ENCODE peak calls at places on chromosomes 12 and 14, in six cellular contexts. Q is tibial artery; O is adrenal gland; E is left ventricle myocardium inferior; N is fibroblast of lung; J is CD8-positive, alpha-beta T cell. X is an unnamed sample. For H3K27me3, H3K9me3 and H3K4me1, the result is how much of the 10 kb centered on the place peaks cover.

GRCh38 chr14:82447586-82447985 is 913.9 kb upstream of the SEL1L start:
- DNase-seq in O (no peak), E (no peak), Q (no peak), J (no peak), N (no peak), X (no peak)

GRCh38 chr12:121001060-121001459 is 15.2 kb downstream of the C12orf43 start:
- DNase-seq in E (no peak), Q (no peak), J (no peak), N (no peak), O (no peak), X (no peak)

GRCh38 chr14:58668848-58669480 is 31.2 kb downstream of the DACT1 start:
- DNase-seq in O (no peak), J (no peak), Q (no peak), E (no peak), N (no peak), X (no peak)

GRCh38 chr14:100739306-100739705 is 12.6 kb downstream of the DLK1 start:
- DNase-seq in N (no peak), E (no peak), O (no peak), Q (peak), J (no peak), X (no peak)

GRCh38 chr14:41280745-41281144 is 325.9 kb upstream of the LRFN5 start:
- DNase-seq in J (no peak), O (no peak), E (no peak), N (peak), Q (no peak), X (peak)

GRCh38 chr14:104386281-104386841 is 193.2 kb upstream of the C14orf180 start:
- DNase-seq in E (no peak), Q (peak), O (no peak), J (no peak), N (no peak), X (no peak)

GRCh38 chr14:35534884-35535793 is 1.2 kb downstream of the INSM2 start:
- DNase-seq in E (peak), N (peak), Q (peak), O (peak), J (peak), X (peak)

GRCh38 chr12:67540920-67541624 is 107.5 kb upstream of the DYRK2 start:
- DNase-seq in J (no peak), N (no peak), E (no peak), Q (no peak), O (no peak), X (no peak)

GRCh38 chr12:24561882-24562760 is 386.8 kb downstream of the BCAT1 start:
- DNase-seq in O (peak), J (no peak), E (peak), Q (peak), N (peak), X (no peak)

GRCh38 chr12:1795221-1795784 is 25.1 kb upstream of the LRTM2 start:
- DNase-seq in E (no peak), J (no peak), Q (no peak), N (no peak), O (no peak), X (no peak)

GRCh38 chr12:111454716-111455447 is 49.2 kb downstream of the SH2B3 start:
- DNase-seq in N (no peak), O (peak), E (no peak), Q (peak), J (no peak), X (no peak)

GRCh38 chr12:50021071-50021470 is 4.2 kb downstream of the RACGAP1 start:
- DNase-seq in Q (no peak), J (no peak), N (peak), E (no peak), O (no peak), X (no peak)

GRCh38 chr12:131684015-131684725 is 26.7 kb upstream of the SFSWAP start:
- DNase-seq in O (no peak), Q (peak), J (no peak), E (no peak), N (no peak), X (no peak)

GRCh38 chr14:88044782-88045446 is 40.0 kb downstream of the GPR65 start:
- DNase-seq in N (no peak), E (no peak), O (no peak), Q (no peak), J (no peak), X (peak)

GRCh38 chr12:93746572-93747168 is 69.5 kb downstream of the CRADD start:
- DNase-seq in E (no peak), N (no peak), Q (no peak), J (no peak), O (no peak), X (no peak)

GRCh38 chr12:111434680-111435338 is 29.1 kb downstream of the SH2B3 start:
- DNase-seq in J (peak), E (peak), O (peak), Q (no peak), N (peak), X (peak)

GRCh38 chr14:50319721-50320120 is 7.6 kb downstream of the DMAC2L start:
- DNase-seq in E (no peak), J (no peak), O (no peak), Q (no peak), N (peak), X (no peak)

GRCh38 chr14:104135121-104135903 is 3.1 kb upstream of the KIF26A start:
- DNase-seq in O (peak), J (no peak), E (peak), N (no peak), Q (peak), X (no peak)

GRCh38 chr12:50006754-50007442 is 18.4 kb downstream of the RACGAP1 start:
- DNase-seq in J (no peak), Q (no peak), O (no peak), N (no peak), E (no peak), X (no peak)

GRCh38 chr14:59254146-59254910 is 65.9 kb downstream of the DAAM1 start:
- DNase-seq in E (peak), O (peak), Q (peak), N (peak), J (no peak), X (peak)

GRCh38 chr12:105977256-105978051 is 161.3 kb downstream of the NUAK1 start:
- DNase-seq in E (no peak), Q (no peak), O (no peak), N (peak), J (no peak), X (no peak)

GRCh38 chr12:6952121-6952859 is 1.1 kb downstream of the PTPN6 start:
- DNase-seq in J (no peak), E (peak), Q (no peak), N (no peak), O (no peak), X (no peak)

GRCh38 chr14:32590157-32590556 is 261.1 kb downstream of the AKAP6 start:
- DNase-seq in Q (no peak), J (no peak), E (no peak), N (no peak), O (no peak), X (no peak)

GRCh38 chr14:21264025-21264801 is 5.0 kb downstream of the HNRNPC start:
- DNase-seq in O (no peak), N (peak), E (no peak), Q (no peak), J (no peak), X (peak)

GRCh38 chr12:63068857-63069442 is 82.1 kb downstream of the AVPR1A start:
- DNase-seq in J (no peak), Q (no peak), E (no peak), O (no peak), N (peak), X (peak)

GRCh38 chr14:50944647-50945413 is 547 bp upstream of the PYGL start:
- DNase-seq in E (peak), N (peak), J (no peak), O (peak), Q (peak), X (peak)

GRCh38 chr12:12608557-12608957 is 3.1 kb upstream of the CREBL2 start:
- DNase-seq in O (no peak), N (peak), E (no peak), Q (no peak), J (no peak), X (peak)

GRCh38 chr12:88577537-88577936 is 2.7 kb downstream of the KITLG start:
- DNase-seq in O (no peak), N (no peak), E (no peak), Q (no peak), J (no peak), X (peak)

GRCh38 chr12:95205685-95206084 is 11.6 kb downstream of the FGD6 start:
- DNase-seq in Q (no peak), O (peak), J (no peak), E (no peak), N (peak), X (no peak)

GRCh38 chr12:92503029-92503931 is 199.5 kb upstream of the PLEKHG7 start:
- DNase-seq in O (no peak), N (peak), E (no peak), J (no peak), Q (no peak), X (peak)

GRCh38 chr14:81594012-81594411 is 60.4 kb upstream of the SEL1L start:
- DNase-seq in N (no peak), J (no peak), E (peak), Q (peak), O (no peak), X (no peak)

GRCh38 chr14:65958664-65959562 is 527.3 kb upstream of the CCDC196 start:
- DNase-seq in Q (no peak), J (no peak), O (no peak), E (no peak), N (peak), X (peak)

GRCh38 chr12:38515912-38516311 is 199.3 kb downstream of the ALG10B start:
- DNase-seq in N (no peak), E (no peak), O (no peak), J (no peak), Q (no peak), X (no peak)

GRCh38 chr14:77092676-77093075 is 5.4 kb upstream of the CIPC start:
- DNase-seq in O (no peak), N (no peak), E (no peak), Q (no peak), J (no peak), X (no peak)

GRCh38 chr12:113131556-113131955 is 4.0 kb downstream of the RASAL1 start:
- DNase-seq in O (no peak), N (no peak), Q (no peak), J (no peak), E (no peak), X (no peak)

GRCh38 chr12:131642101-131642540 is 68.8 kb upstream of the SFSWAP start:
- DNase-seq in Q (peak), N (no peak), J (no peak), E (no peak), O (no peak), X (no peak)

GRCh38 chr12:16914853-16915252 is 308.9 kb upstream of the LMO3 start:
- DNase-seq in J (no peak), N (no peak), O (no peak), Q (no peak), E (no peak), X (no peak)

GRCh38 chr14:94971750-94972149 is 185.6 kb downstream of the DICER1 start:
- DNase-seq in Q (peak), J (no peak), N (no peak), E (no peak), O (no peak), X (no peak)

GRCh38 chr12:39959016-39959415 is 146.9 kb downstream of the SLC2A13 start:
- DNase-seq in Q (no peak), J (no peak), O (no peak), E (no peak), N (no peak), X (no peak)

GRCh38 chr14:55129086-55129427 is at the start of gene LGALS3:
- DNase-seq in J (peak), O (peak), E (peak), Q (peak), N (peak), X (peak)
- H3K27me3 ChIP-seq in J (under half), O (under half), E (under half), Q (under half), N (under half), X (under half)

GRCh38 chr14:29668201-29668600 is 259.4 kb downstream of the PRKD1 start:
- DNase-seq in N (no peak), Q (no peak), O (no peak), E (no peak), J (no peak), X (no peak)
- H3K9me3 ChIP-seq in N (under half), Q (under half), O (under half), E (under half), J (under half), X (under half)

DNA sequence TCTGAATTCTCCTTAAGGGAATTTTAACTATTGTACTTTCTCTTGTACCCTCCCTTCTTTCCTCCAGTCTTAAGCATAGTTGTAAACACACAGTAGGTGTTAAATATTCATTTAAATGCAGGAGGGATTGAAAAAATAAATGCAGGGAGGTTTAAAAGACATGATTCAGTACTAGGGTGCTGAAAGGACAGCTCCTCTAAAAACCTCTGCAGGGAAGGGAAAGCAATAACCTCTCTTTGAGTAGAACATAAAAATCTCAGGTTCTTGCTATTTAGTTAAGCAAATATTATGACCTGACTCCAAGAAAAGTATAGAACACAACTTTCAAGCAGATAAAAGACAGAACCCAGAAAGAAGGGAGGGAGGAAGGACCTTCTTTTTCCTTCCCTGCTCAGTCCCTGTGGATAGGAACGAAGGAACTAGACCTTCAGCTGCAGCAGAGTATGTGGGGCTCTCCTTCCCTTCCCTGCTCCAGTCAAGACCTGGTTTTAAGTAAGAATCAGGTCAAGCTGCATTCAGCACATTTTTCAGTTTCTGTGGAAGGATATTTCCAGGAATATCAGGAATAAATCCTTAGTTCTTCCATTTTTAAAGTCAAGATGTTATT is 4.7 kb downstream of the MAP3K9 start:
- DNase-seq in E (no peak), J (no peak), Q (no peak), N (peak), O (no peak), X (no peak)
- H3K4me1 ChIP-seq in E (under half), J (under half), Q (under half), N (under half), O (under half), X (under half)

GRCh38 chr14:57049848-57050247 is 218.9 kb downstream of the EXOC5 start:
- DNase-seq in Q (no peak), N (no peak), O (no peak), E (no peak), J (no peak), X (no peak)
- H3K27me3 ChIP-seq in Q (under half), N (under half), O (under half), E (under half), J (under half), X (under half)

GRCh38 chr12:3407723-3408122 is 83.3 kb upstream of the PRMT8 start:
- DNase-seq in Q (no peak), J (no peak), N (no peak), O (no peak), E (no peak), X (no peak)

GRCh38 chr12:3409662-3410061 is 81.3 kb upstream of the PRMT8 start:
- DNase-seq in O (no peak), J (no peak), E (no peak), Q (no peak), N (no peak), X (no peak)

GRCh38 chr12:3405821-3406220 is 85.2 kb upstream of the PRMT8 start:
- DNase-seq in O (no peak), J (no peak), N (no peak), E (no peak), Q (no peak), X (no peak)
- H3K9me3 ChIP-seq in O (under half), J (under half), N (under half), E (under half), Q (under half), X (under half)

DNA sequence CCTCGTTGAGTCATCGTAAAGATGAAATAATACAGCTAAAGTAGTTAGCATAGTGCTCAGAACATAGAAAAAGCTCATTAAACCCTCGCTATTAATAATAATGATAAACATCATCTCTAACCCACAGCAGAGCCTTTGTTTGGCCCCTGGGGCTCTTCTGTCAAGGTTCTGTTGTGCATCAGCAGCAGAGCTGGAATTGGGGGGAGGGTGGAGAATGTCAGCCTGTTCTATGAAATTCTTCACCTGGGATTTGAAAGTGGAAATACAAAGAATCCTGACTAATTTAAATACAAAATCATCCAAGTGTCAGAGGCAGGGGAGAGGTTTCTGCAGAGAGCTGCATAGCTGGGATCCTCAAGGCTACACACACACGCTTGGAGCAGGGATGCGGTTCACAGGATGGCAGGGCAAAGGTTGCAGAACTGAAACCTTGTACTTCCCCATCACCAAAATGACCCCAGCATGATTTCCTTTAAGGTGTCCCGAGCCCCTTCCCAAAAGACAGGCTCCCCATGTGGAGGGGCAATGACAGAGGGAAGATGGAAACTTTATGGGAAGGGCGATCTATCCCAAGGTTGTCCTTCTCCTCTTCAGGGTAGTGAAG is 71.8 kb downstream of the DAD1 start:
- DNase-seq in O (no peak), E (no peak), Q (no peak), N (no peak), J (no peak), X (no peak)
- H3K4me1 ChIP-seq in O (under half), E (half or more), Q (half or more), N (under half), J (half or more), X (under half)

GRCh38 chr14:96693252-96693820 is 103.8 kb upstream of the VRK1 start:
- DNase-seq in E (no peak), J (no peak), O (no peak), Q (no peak), N (no peak), X (no peak)
- H3K27me3 ChIP-seq in E (half or more), J (under half), O (under half), Q (under half), N (under half), X (under half)

DNA sequence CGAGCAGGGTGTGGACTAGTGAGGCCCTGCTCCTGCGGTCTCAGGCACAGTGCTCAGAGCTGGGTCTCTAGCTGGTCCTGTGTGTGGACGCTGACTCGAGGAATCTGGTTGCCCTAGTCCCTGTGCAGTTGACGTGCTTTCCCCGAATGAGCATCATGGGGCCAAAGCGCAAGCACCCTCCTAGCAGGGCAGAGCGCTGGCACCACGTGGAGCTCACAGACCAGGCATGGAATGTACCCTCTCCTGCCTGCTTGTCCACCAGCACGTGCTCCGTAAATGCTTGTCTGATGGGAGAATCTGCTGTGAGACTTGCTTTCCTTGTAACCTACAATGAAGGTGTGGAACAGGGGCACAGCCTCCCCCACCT is 124.9 kb downstream of the PIWIL1 start:
- DNase-seq in O (no peak), N (no peak), E (no peak), Q (no peak), J (no peak), X (no peak)
- H3K9me3 ChIP-seq in O (under half), N (under half), E (under half), Q (under half), J (under half), X (under half)

X was measured in small intestine.